ENCODE peak calls at places on chromosomes 2 and 18, in nine cellular contexts. Q, G, I, P, V, W, H, Y and C are unnamed samples.
A peak's percentile ranks its signal among the peaks of the same experiment; 100 is the strongest.

GRCh38 chr2:173590278-173590811 is 235.7 kb downstream of the CDCA7 start:
- DNase-seq in Q (peak; percentile 94), G (peak; percentile 97), I (peak; percentile 88), P (peak; percentile 23), V (no peak), W (peak; percentile 98), H (peak; percentile 98), Y (peak; percentile 69), C (peak; percentile 95)

GRCh38 chr2:207225773-207226172 is 60.0 kb upstream of the KLF7 start:
- DNase-seq in Q (no peak), G (no peak), I (no peak), P (no peak), V (no peak), W (no peak), H (no peak), Y (no peak), C (no peak)

GRCh38 chr2:168663993-168664392 is 138.4 kb upstream of the NOSTRIN start:
- DNase-seq in Q (no peak), G (no peak), I (no peak), P (no peak), V (no peak), W (peak; percentile 75), H (peak; percentile 50), Y (no peak), C (no peak)

GRCh38 chr2:232318175-232318855 is 60.2 kb upstream of the ALPP start:
- DNase-seq in Q (no peak), G (no peak), I (peak; percentile 35), P (no peak), V (no peak), W (no peak), H (no peak), Y (no peak), C (no peak)

GRCh38 chr18:23291456-23292205 is 156.3 kb downstream of the CABLES1 start:
- DNase-seq in Q (peak; percentile 85), G (peak; percentile 93), I (no peak), P (no peak), V (no peak), W (peak; percentile 93), H (peak; percentile 74), Y (no peak), C (peak; percentile 73)

GRCh38 chr2:238521002-238521401 is 94.3 kb downstream of the ASB1 start:
- DNase-seq in Q (no peak), G (no peak), I (no peak), P (no peak), V (no peak), W (no peak), H (no peak), Y (no peak), C (no peak)

GRCh38 chr18:76972838-76973237 is 150.5 kb downstream of the ZNF236 start:
- DNase-seq in Q (no peak), G (no peak), I (no peak), P (no peak), V (no peak), W (peak; percentile 25), H (no peak), Y (no peak), C (no peak)

GRCh38 chr2:149612122-149612521 is 24.5 kb upstream of the MMADHC start:
- DNase-seq in Q (no peak), G (peak; percentile 20), I (no peak), P (no peak), V (no peak), W (peak; percentile 76), H (peak; percentile 53), Y (peak; percentile 27), C (peak; percentile 31)

GRCh38 chr2:69298261-69298660 is 88.8 kb downstream of the GFPT1 start:
- DNase-seq in Q (peak; percentile 54), G (no peak), I (no peak), P (no peak), V (no peak), W (peak; percentile 95), H (peak; percentile 94), Y (no peak), C (peak; percentile 89)

GRCh38 chr2:101762451-101763171 is 65.1 kb downstream of the MAP4K4 start:
- DNase-seq in Q (no peak), G (no peak), I (no peak), P (peak; percentile 74), V (no peak), W (no peak), H (no peak), Y (no peak), C (no peak)

GRCh38 chr2:200471324-200471848 is 38.5 kb downstream of the KCTD18 start:
- DNase-seq in Q (no peak), G (no peak), I (no peak), P (peak; percentile 51), V (no peak), W (no peak), H (no peak), Y (no peak), C (no peak)

GRCh38 chr2:241267249-241268067 is 48.0 kb downstream of the HDLBP start:
- DNase-seq in Q (no peak), G (no peak), I (no peak), P (no peak), V (no peak), W (no peak), H (no peak), Y (no peak), C (no peak)

GRCh38 chr2:130332271-130333073 is 10.2 kb upstream of the IMP4 start:
- DNase-seq in Q (peak; percentile 57), G (peak; percentile 77), I (peak; percentile 83), P (peak; percentile 83), V (peak; percentile 91), W (peak; percentile 76), H (peak; percentile 81), Y (peak; percentile 69), C (no peak)

GRCh38 chr18:66495844-66496243 is 108.0 kb downstream of the CDH19 start:
- DNase-seq in Q (peak; percentile 50), G (peak; percentile 80), I (peak; percentile 51), P (peak; percentile 76), V (no peak), W (peak; percentile 19), H (no peak), Y (peak; percentile 33), C (peak; percentile 18)

GRCh38 chr2:63055510-63056308 is 5.1 kb downstream of the OTX1 start:
- DNase-seq in Q (no peak), G (no peak), I (no peak), P (no peak), V (no peak), W (no peak), H (no peak), Y (no peak), C (no peak)

GRCh38 chr2:21404827-21405625 is 281.3 kb downstream of the TDRD15 start:
- DNase-seq in Q (no peak), G (no peak), I (no peak), P (peak; percentile 21), V (no peak), W (no peak), H (peak; percentile 69), Y (no peak), C (no peak)

GRCh38 chr2:100271210-100271609 is 51.1 kb downstream of the LONRF2 start:
- DNase-seq in Q (no peak), G (no peak), I (no peak), P (no peak), V (no peak), W (no peak), H (no peak), Y (no peak), C (no peak)

GRCh38 chr2:100268986-100269385 is 53.3 kb downstream of the LONRF2 start:
- DNase-seq in Q (no peak), G (no peak), I (no peak), P (no peak), V (no peak), W (no peak), H (no peak), Y (no peak), C (no peak)

GRCh38 chr2:100272848-100273329 is 49.4 kb downstream of the LONRF2 start:
- DNase-seq in Q (no peak), G (no peak), I (peak; percentile 65), P (no peak), V (no peak), W (peak; percentile 25), H (peak; percentile 29), Y (no peak), C (no peak)

GRCh38 chr2:100269889-100270288 is 52.4 kb downstream of the LONRF2 start:
- DNase-seq in Q (no peak), G (no peak), I (no peak), P (no peak), V (no peak), W (no peak), H (no peak), Y (no peak), C (no peak)

GRCh38 chr2:100270381-100271146 is 51.7 kb downstream of the LONRF2 start:
- DNase-seq in Q (no peak), G (no peak), I (no peak), P (no peak), V (no peak), W (no peak), H (no peak), Y (no peak), C (no peak)
- H3K4me1 ChIP-seq in Q (no peaks in the 10 kb centered on the region), G (no peaks in the 10 kb centered on the region), I (no peaks in the 10 kb centered on the region), P (no peaks in the 10 kb centered on the region), V (no peaks in the 10 kb centered on the region), W (no peaks in the 10 kb centered on the region), H (peaks cover 2% of the 10 kb centered on the region), Y (no peaks in the 10 kb centered on the region), C (no peaks in the 10 kb centered on the region)

GRCh38 chr2:105872142-105872728 is 127.5 kb downstream of the NCK2 start:
- DNase-seq in Q (no peak), G (peak; percentile 51), I (no peak), P (no peak), V (peak; percentile 79), W (no peak), H (no peak), Y (no peak), C (no peak)
- H3K27ac ChIP-seq in Q (no peak overlapping the region), G (no peak overlapping the region), I (no peak overlapping the region), P (no peak overlapping the region), V (peak overlapping the region; percentile 42), W (no peak overlapping the region), H (no peak overlapping the region), Y (no peak overlapping the region), C (no peak overlapping the region)

GRCh38 chr2:48566582-48566981 is 36.6 kb downstream of the STON1 start:
- DNase-seq in Q (no peak), G (peak; percentile 66), I (no peak), P (peak; percentile 57), V (no peak), W (peak; percentile 28), H (peak; percentile 17), Y (no peak), C (no peak)
- TF ChIP-seq CTCF in Q (peak; percentile 29), G (peak; percentile 60), I (no peak), P (peak; percentile 56), V (no peak), W (peak; percentile 49), H (peak; percentile 38), Y (no peak), C (peak; percentile 38)

GRCh38 chr18:7488571-7488970 is 78.5 kb upstream of the PTPRM start:
- DNase-seq in Q (no peak), G (peak; percentile 14), I (no peak), P (no peak), V (no peak), W (no peak), H (no peak), Y (no peak), C (no peak)

GRCh38 chr18:7492385-7492784 is 74.7 kb upstream of the PTPRM start:
- DNase-seq in Q (no peak), G (no peak), I (no peak), P (no peak), V (no peak), W (no peak), H (no peak), Y (no peak), C (no peak)

GRCh38 chr18:7485616-7486015 is 81.5 kb upstream of the PTPRM start:
- DNase-seq in Q (no peak), G (no peak), I (no peak), P (no peak), V (no peak), W (no peak), H (no peak), Y (no peak), C (no peak)

GRCh38 chr18:7490104-7490503 is 77.0 kb upstream of the PTPRM start:
- DNase-seq in Q (no peak), G (no peak), I (no peak), P (no peak), V (no peak), W (no peak), H (no peak), Y (no peak), C (no peak)
- H3K4me1 ChIP-seq in Q (no peaks in the 10 kb centered on the region), G (no peaks in the 10 kb centered on the region), I (no peaks in the 10 kb centered on the region), P (no peaks in the 10 kb centered on the region), V (no peaks in the 10 kb centered on the region), W (no peaks in the 10 kb centered on the region), H (no peaks in the 10 kb centered on the region), Y (no peaks in the 10 kb centered on the region), C (no peaks in the 10 kb centered on the region)